ENCODE peak calls at places on chromosomes 16 and 17, in ten cellular contexts. E is lung; A is sigmoid colon; X is CD8-positive, alpha-beta T cell; Y is adrenal gland; K is neural progenitor cell; O is mammary epithelial cell; C is transverse colon; W is psoas muscle; N is right cardiac atrium. Z is an unnamed sample.

GRCh38 chr17:82064433-82065192 is 991 bp downstream of the DUS1L start:
- DNase-seq in E (no peak), A (no peak), X (no peak), Y (no peak), K (no peak), O (peak; percentile 56), C (peak; percentile 64), W (peak; percentile 10), N (peak; percentile 15), Z (no peak)

GRCh38 chr16:22321340-22322001 is 24.3 kb downstream of the POLR3E start:
- DNase-seq in E (peak; percentile 49), A (peak; percentile 86), X (peak; percentile 83), Y (peak; percentile 88), K (peak; percentile 83), O (peak; percentile 55), C (peak; percentile 76), W (peak; percentile 70), N (peak; percentile 66), Z (no peak)

GRCh38 chr17:33602981-33603380 is 309.9 kb upstream of the ASIC2 start:
- DNase-seq in E (no peak), A (no peak), X (no peak), Y (no peak), K (peak; percentile 79), O (no peak), C (no peak), W (no peak), N (no peak), Z (no peak)

GRCh38 chr17:21208352-21208751 is 5.6 kb downstream of the TMEM11 start:
- DNase-seq in E (no peak), A (no peak), X (no peak), Y (no peak), K (no peak), O (no peak), C (no peak), W (no peak), N (no peak), Z (no peak)

GRCh38 chr16:4021070-4021779 is 95.0 kb downstream of the ADCY9 start:
- DNase-seq in E (peak; percentile 83), A (no peak), X (no peak), Y (no peak), K (no peak), O (peak; percentile 86), C (peak; percentile 87), W (no peak), N (no peak), Z (no peak)

GRCh38 chr17:70345061-70345460 is 175.7 kb downstream of the KCNJ2 start:
- DNase-seq in E (no peak), A (no peak), X (no peak), Y (no peak), K (no peak), O (no peak), C (no peak), W (no peak), N (no peak), Z (no peak)

GRCh38 chr16:7744546-7745294 is 412.1 kb downstream of the RBFOX1 start:
- DNase-seq in E (no peak), A (no peak), X (no peak), Y (no peak), K (no peak), O (no peak), C (no peak), W (no peak), N (no peak), Z (no peak)

GRCh38 chr17:34199932-34200534 is 55.1 kb upstream of the CCL2 start:
- DNase-seq in E (peak; percentile 84), A (peak; percentile 91), X (peak; percentile 70), Y (peak; percentile 81), K (peak; percentile 90), O (peak; percentile 50), C (peak; percentile 73), W (peak; percentile 51), N (peak; percentile 56), Z (peak; percentile 62)

GRCh38 chr17:44798352-44798751 is 31.7 kb downstream of the GJC1 start:
- DNase-seq in E (no peak), A (no peak), X (no peak), Y (no peak), K (no peak), O (no peak), C (no peak), W (no peak), N (no peak), Z (no peak)

GRCh38 chr17:60631119-60631518 is 31.1 kb downstream of the PPM1D start:
- DNase-seq in E (no peak), A (no peak), X (no peak), Y (no peak), K (no peak), O (no peak), C (no peak), W (no peak), N (no peak), Z (no peak)

GRCh38 chr16:10993649-10994048 is 49.3 kb downstream of the CLEC16A start:
- DNase-seq in E (no peak), A (peak; percentile 14), X (no peak), Y (no peak), K (no peak), O (no peak), C (no peak), W (no peak), N (no peak), Z (no peak)

GRCh38 chr16:70778901-70779309 is 22.1 kb downstream of the VAC14 start:
- DNase-seq in E (peak; percentile 40), A (peak; percentile 85), X (no peak), Y (peak; percentile 54), K (peak; percentile 92), O (peak; percentile 88), C (peak; percentile 38), W (peak; percentile 63), N (peak; percentile 34), Z (peak; percentile 74)

GRCh38 chr16:85114909-85115567 is 2.8 kb upstream of the CIBAR2 start:
- DNase-seq in E (peak; percentile 89), A (peak; percentile 93), X (peak; percentile 86), Y (peak; percentile 90), K (peak; percentile 84), O (peak; percentile 61), C (peak; percentile 93), W (peak; percentile 90), N (peak; percentile 87), Z (peak; percentile 77)
- H3K4me1 ChIP-seq in E (no peaks in the 10 kb centered on the region), A (peaks cover 6% of the 10 kb centered on the region), X (peaks cover 4% of the 10 kb centered on the region), Y (no peaks in the 10 kb centered on the region), K (peaks cover 14% of the 10 kb centered on the region), O (no peaks in the 10 kb centered on the region), C (peaks cover 3% of the 10 kb centered on the region), W (peaks cover 8% of the 10 kb centered on the region), N (no peaks in the 10 kb centered on the region), Z (peaks cover 5% of the 10 kb centered on the region)

DNA sequence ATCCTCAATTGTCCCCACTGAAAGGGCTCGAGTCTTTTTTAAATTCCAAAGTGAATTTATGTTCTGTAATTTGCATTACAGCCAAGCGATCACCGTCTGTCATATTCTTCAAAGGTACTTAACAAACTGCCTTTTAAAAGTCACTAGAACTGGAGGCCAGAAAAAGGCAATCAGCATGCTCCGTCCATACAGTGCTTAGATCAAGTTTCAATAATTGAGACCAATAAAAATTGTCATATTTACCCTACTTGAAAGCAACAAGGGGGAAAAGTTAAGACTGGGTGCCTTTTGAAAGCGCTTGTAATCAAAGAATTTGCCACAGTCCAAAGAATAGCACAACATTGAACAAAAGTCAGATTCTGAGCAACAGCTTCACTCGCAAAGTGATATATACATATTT is 9.0 kb upstream of the ZFHX3 start:
- DNase-seq in E (no peak), A (no peak), X (no peak), Y (no peak), K (no peak), O (no peak), C (no peak), W (no peak), N (no peak), Z (no peak)
- H3K4me1 ChIP-seq in E (peaks cover 12% of the 10 kb centered on the region), A (peaks cover 75% of the 10 kb centered on the region), X (no peaks in the 10 kb centered on the region), Y (peaks cover 58% of the 10 kb centered on the region), K (peaks cover 79% of the 10 kb centered on the region), O (peaks cover 45% of the 10 kb centered on the region), C (peaks cover 19% of the 10 kb centered on the region), W (peaks cover 44% of the 10 kb centered on the region), N (peaks cover 4% of the 10 kb centered on the region), Z (peaks cover 47% of the 10 kb centered on the region)

GRCh38 chr17:29595943-29596774 is 3.2 kb downstream of the ANKRD13B start:
- DNase-seq in E (no peak), A (no peak), X (no peak), Y (no peak), K (no peak), O (no peak), C (no peak), W (no peak), N (no peak), Z (no peak)
- H3K4me1 ChIP-seq in E (peaks cover 4% of the 10 kb centered on the region), A (peaks cover 29% of the 10 kb centered on the region), X (peaks cover 23% of the 10 kb centered on the region), Y (peaks cover 23% of the 10 kb centered on the region), K (peaks cover 59% of the 10 kb centered on the region), O (peaks cover 34% of the 10 kb centered on the region), C (peaks cover 17% of the 10 kb centered on the region), W (peaks cover 30% of the 10 kb centered on the region), N (no peaks in the 10 kb centered on the region), Z (peaks cover 26% of the 10 kb centered on the region)

GRCh38 chr17:17709815-17710321 is 28.6 kb downstream of the RAI1 start:
- DNase-seq in E (no peak), A (no peak), X (no peak), Y (no peak), K (no peak), O (no peak), C (no peak), W (no peak), N (no peak), Z (no peak)

GRCh38 chr17:17711708-17712141 is 30.5 kb downstream of the RAI1 start:
- DNase-seq in E (no peak), A (no peak), X (no peak), Y (no peak), K (peak; percentile 50), O (no peak), C (no peak), W (no peak), N (no peak), Z (no peak)

GRCh38 chr17:17710355-17710727 is 29.1 kb downstream of the RAI1 start:
- DNase-seq in E (no peak), A (no peak), X (no peak), Y (no peak), K (no peak), O (no peak), C (no peak), W (no peak), N (no peak), Z (no peak)

GRCh38 chr17:17712268-17712924 is 31.1 kb downstream of the RAI1 start:
- DNase-seq in E (no peak), A (no peak), X (no peak), Y (no peak), K (no peak), O (peak; percentile 58), C (no peak), W (no peak), N (no peak), Z (no peak)

DNA sequence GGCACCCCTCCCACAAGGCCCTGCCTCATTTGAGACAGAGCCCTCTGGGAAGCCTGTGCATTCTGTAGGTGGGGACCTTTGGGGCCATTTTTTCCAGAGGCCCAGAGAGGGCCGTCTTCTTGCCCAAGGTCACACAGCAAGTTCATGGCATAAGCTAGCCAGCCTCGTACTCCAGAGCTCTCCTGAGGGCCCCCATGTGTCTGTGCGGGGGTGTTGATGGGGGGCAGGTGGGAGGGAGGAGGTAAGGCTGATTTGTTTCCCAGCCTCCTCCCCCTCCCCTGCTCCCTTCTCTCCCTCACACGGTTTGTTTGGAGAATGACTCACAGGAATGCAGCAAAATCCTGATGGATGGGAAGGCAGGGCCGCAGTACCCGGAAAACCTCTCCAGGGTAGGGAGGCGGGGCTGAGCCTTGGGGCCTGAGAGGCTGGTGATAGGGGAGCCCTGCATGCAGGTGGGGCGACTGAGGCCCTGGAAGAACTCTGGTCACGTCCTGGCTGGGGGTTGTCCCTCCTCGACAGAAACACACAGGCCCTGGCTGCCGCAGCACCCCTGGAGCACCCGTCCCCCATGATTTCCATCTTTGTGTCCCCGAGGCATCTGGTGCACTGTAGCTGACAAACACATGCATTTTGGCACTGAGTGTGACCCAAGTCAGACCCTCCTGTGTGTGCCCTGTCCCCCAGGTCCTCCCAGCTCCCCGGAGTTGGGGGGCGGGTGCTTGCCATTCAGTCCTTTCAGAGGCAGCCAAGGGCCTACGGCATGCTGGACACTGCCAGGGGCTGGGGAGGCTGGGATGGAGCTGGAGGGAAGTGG is 29.7 kb downstream of the RAI1 start:
- DNase-seq in E (peak; percentile 93), A (peak; percentile 83), X (no peak), Y (peak; percentile 91), K (peak; percentile 84), O (peak; percentile 86), C (peak; percentile 84), W (no peak), N (no peak), Z (no peak)
- H3K4me1 ChIP-seq in E (no peaks in the 10 kb centered on the region), A (peaks cover 62% of the 10 kb centered on the region), X (peaks cover 15% of the 10 kb centered on the region), Y (peaks cover 42% of the 10 kb centered on the region), K (peaks cover 26% of the 10 kb centered on the region), O (peaks cover 47% of the 10 kb centered on the region), C (peaks cover 31% of the 10 kb centered on the region), W (peaks cover 15% of the 10 kb centered on the region), N (peaks cover 14% of the 10 kb centered on the region), Z (peaks cover 7% of the 10 kb centered on the region)

Z was measured in gastrocnemius medialis.